ENCODE peak calls at places on chromosomes 2 and 18, in five cellular contexts. Q, X, Z, W and N are unnamed samples.

GRCh38 chr2:95531254-95531771 is 46.8 kb upstream of the TRIM43B start:
- ATAC-seq in W (no peak), X (no peak), Z (no peak), Q (peak), N (no peak)

GRCh38 chr2:134080759-134081158 is 173.1 kb upstream of the MGAT5 start:
- ATAC-seq in Q (no peak), W (no peak), X (no peak), Z (no peak), N (no peak)

GRCh38 chr2:73177645-73178255 is 24.6 kb upstream of the NOTO start:
- ATAC-seq in Q (peak), W (peak), X (no peak), Z (peak), N (peak)

GRCh38 chr2:172012688-172013358 is 13.1 kb downstream of the METAP1D start:
- ATAC-seq in W (no peak), X (peak), Z (peak), Q (peak), N (no peak)

GRCh38 chr18:50042611-50043010 is 152.3 kb downstream of the MYO5B start:
- ATAC-seq in W (no peak), Q (no peak), Z (no peak), X (no peak), N (no peak)

GRCh38 chr2:128514555-128514955 is 195.9 kb upstream of the HS6ST1 start:
- ATAC-seq in W (no peak), Z (no peak), Q (no peak), X (no peak), N (no peak)

GRCh38 chr2:79114797-79115494 is 5.3 kb upstream of the REG1A start:
- ATAC-seq in X (no peak), Z (no peak), W (no peak), Q (no peak), N (no peak)

GRCh38 chr2:100793220-100793619 is 26.7 kb upstream of the NPAS2 start:
- ATAC-seq in X (no peak), Z (peak), Q (no peak), W (no peak), N (no peak)

GRCh38 chr2:25306767-25307368 is 34.9 kb downstream of the DNMT3A start:
- ATAC-seq in W (peak), X (no peak), Z (no peak), Q (no peak), N (peak)

GRCh38 chr2:109455731-109456691 is 157.8 kb downstream of the SEPTIN10 start:
- ATAC-seq in Q (no peak), W (no peak), Z (peak), X (no peak), N (no peak)

GRCh38 chr2:74037379-74037860 is 52.7 kb downstream of the TET3 start:
- ATAC-seq in Z (no peak), W (peak), Q (peak), X (peak), N (peak)

GRCh38 chr2:239192975-239193374 is 207.8 kb downstream of the HDAC4 start:
- ATAC-seq in X (no peak), Q (no peak), W (no peak), Z (no peak), N (no peak)

GRCh38 chr2:96116879-96117533 is 635 bp upstream of the ADRA2B start:
- ATAC-seq in Z (peak), Q (peak), X (peak), W (peak), N (peak)

GRCh38 chr2:233919938-233920337 is 2.8 kb downstream of the TRPM8 start:
- ATAC-seq in Q (no peak), Z (no peak), W (no peak), X (no peak), N (no peak)

GRCh38 chr18:79123948-79124347 is 54.8 kb downstream of the ATP9B start:
- ATAC-seq in W (peak), Q (no peak), Z (no peak), X (no peak), N (no peak)

GRCh38 chr2:166127217-166128155 is at the start of gene SCN1A:
- ATAC-seq in X (peak), Q (peak), W (peak), Z (peak), N (no peak)

GRCh38 chr2:191811807-191812602 is 34.9 kb downstream of the CAVIN2 start:
- ATAC-seq in Q (peak), W (peak), Z (peak), X (peak), N (peak)

GRCh38 chr2:4679391-4679790 is 976.0 kb downstream of the DCDC2C start:
- ATAC-seq in Z (no peak), W (peak), X (no peak), Q (no peak), N (no peak)

GRCh38 chr18:46009158-46009866 is 42.2 kb upstream of the EPG5 start:
- ATAC-seq in X (no peak), Z (no peak), W (peak), Q (peak), N (peak)

GRCh38 chr2:157596992-157597681 is 31.5 kb downstream of the ACVR1C start:
- ATAC-seq in X (peak), Z (peak), W (peak), Q (peak), N (no peak)

GRCh38 chr2:126776255-126776654 is 120.3 kb downstream of the GYPC start:
- ATAC-seq in X (peak), Q (no peak), Z (peak), W (no peak), N (peak)

GRCh38 chr2:127003028-127003800 is 103.7 kb downstream of the BIN1 start:
- ATAC-seq in W (no peak), Z (peak), X (peak), Q (no peak), N (no peak)

GRCh38 chr18:23105581-23106219 is 29.6 kb upstream of the CABLES1 start:
- ATAC-seq in X (peak), Z (no peak), Q (no peak), W (no peak), N (no peak)

DNA sequence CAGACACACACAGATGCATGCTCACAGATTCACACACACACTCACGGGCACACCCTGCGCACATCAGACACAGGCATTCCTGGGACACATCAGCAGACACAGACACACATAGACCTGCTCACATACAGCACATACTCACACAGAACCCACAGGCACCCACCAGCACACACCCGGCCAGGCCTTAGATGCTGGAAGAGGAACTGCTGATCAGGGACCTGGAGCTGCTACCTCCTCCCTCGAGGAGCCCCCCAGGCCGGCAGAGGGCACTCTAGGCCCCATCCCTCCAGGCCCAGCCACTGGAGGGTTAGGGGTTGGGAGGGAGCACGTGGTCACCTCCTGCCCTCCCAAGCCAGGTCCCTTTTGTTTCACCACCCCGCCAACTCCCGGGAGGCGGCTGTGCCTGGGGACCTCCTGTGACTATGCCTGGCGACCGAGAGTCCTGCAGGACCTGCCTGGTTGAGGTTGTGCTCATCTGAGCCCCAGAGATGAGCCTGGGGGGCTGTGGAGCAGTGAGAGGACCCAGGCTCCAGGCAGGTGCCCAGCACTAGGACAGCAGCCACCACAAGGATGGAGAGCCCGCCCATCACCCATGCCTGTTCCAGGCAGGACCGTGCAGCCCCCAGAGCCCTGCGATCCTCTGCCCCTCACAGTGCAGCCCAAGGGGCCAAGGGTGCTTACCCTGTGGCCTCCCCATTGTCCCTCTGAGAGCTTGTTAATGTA is 21.0 kb upstream of the PTMA start:
- ATAC-seq in X (peak), Z (peak), Q (peak), W (peak), N (peak)
- H3K4me3 ChIP-seq in X (no peak), Z (peak), Q (peak), W (no peak), N (no peak)

DNA sequence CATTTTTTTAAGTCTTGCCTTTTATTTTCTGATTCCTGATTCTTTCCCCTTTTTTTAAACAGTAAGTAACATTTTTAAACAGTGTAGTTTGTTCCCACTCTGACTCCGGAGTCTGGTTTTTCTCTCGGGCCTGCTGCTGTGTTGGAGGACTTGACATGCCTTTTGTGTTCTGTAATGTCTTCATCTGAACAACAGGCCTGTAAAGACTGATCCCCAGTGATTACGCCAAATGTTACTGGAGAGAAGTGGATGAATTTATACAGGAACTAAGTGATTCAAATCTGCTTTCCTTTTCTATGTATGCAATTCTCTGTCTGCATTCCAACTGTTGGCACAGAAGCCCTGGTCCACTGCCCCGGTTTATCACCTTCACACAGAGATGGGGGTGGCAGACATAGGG is 54.3 kb upstream of the RMDN2 start:
- ATAC-seq in Z (no peak), Q (no peak), X (no peak), W (no peak), N (no peak)
- TF ChIP-seq EP300 in Z (no peak), Q (no peak), X (no peak), W (no peak), N (no peak)

GRCh38 chr18:58784601-58785137 is 80.0 kb upstream of the ZNF532 start:
- ATAC-seq in X (no peak), Z (no peak), W (no peak), Q (no peak), N (no peak)
- TF ChIP-seq POLR2AphosphoS5 in X (no peak), Z (no peak), W (no peak), Q (no peak), N (no peak)

GRCh38 chr18:62326646-62327348 is 1.7 kb downstream of the TNFRSF11A start:
- ATAC-seq in W (no peak), X (no peak), Z (no peak), Q (no peak), N (no peak)
- H3K4me3 ChIP-seq in W (no peak), X (no peak), Z (peak), Q (no peak), N (no peak)

DNA sequence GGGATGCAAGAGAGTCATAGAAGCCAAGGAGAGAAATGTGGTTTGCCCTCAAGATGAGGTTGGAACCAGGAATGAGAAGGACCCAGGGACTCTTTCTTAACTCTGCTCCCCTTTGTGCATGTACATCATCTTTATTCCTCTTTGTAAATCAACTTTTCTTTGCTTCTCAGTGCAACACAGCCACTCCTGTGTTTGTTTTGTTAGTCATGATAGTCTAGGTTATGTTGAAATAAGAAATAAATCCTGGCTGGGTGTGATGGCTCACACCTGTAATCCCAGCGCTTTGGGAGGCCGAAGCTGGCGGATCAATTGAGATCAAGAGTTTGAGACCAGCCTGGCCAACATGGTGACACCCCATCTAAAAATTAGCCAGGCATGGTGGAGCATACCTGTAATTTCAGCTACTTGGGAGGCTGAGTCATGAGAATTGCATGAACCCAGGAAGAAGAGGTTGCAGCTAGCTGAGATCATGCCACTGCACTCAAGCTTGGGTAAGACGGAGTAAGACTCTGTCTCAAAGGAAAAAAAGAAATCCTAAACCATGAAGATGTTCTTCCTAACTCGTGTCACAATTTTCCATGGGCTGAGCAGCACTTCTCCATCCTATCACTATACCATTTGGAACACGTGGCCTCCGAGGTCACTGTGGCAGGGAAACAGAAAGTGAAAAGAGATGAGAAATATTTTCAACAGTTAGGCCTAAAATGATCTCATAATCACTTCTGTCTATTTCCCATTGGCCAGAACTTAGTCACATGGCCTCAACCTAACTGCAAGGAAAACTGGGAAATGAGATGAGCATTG is 73.0 kb upstream of the TMEM17 start:
- ATAC-seq in X (no peak), Z (peak), Q (no peak), W (no peak), N (peak)
- TF ChIP-seq EP300 in X (no peak), Z (no peak), Q (no peak), W (no peak), N (no peak)

DNA sequence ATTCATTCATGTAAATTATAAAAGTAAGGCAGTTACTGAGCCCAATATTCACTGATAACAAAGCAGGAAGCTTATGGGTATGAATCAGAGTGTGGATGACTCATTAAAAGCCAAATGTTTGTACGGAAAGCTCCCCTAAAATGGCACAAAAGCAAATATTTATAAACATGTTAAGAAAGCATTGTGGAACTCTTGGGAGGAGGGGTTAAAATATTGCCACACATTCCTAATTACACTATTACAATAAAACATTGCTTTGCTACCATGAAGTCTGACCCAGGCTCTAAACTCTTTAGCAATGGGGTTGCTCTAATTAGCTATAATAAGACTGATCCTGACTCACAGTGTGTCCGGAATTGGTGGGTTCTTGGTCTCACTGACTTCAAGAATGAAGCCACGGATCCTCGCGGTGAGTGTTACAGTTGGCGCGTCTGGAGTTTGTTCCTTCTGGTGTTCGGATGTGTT is 110.9 kb downstream of the NAB1 start:
- ATAC-seq in X (no peak), W (peak), Z (peak), Q (no peak), N (no peak)
- TF ChIP-seq POLR2AphosphoS5 in X (no peak), W (no peak), Z (no peak), Q (no peak), N (no peak)

DNA sequence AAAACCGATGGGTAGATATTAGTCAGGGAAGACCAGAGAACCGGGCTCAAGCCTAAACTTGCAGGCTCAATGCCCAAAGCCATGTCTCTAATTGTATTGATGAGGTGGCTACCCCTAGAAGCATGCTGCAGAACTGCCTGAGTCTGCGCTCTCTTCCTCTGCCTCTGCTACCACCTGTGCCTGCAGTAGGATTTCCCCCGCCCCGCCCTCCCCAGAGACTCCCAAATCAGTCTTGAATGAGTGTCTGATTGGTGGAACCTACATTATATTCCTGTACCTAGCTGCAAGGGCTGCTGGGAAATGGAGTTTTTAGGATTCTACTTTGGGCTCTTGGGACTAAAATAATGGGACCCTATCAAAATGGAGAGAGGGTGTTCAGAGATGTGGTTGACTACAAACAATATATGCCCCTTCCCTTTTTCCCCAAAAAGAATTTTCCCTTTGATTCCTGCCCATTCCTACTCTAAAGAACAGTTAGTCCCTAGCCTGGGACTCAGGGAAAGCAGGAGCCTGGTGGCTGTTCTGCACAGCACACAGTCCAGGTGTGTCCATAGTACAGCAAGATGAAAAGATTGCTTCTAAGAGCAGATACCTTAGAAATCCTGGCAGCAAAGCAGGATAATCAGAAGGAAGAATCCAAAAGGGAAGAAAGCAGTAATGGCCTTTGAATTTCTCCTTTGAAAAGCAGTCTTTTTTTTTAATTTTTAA is 12.5 kb downstream of the GRP start:
- ATAC-seq in X (no peak), W (no peak), Z (no peak), Q (peak), N (no peak)
- H3K4me3 ChIP-seq in X (no peak), W (no peak), Z (no peak), Q (no peak), N (no peak)

DNA sequence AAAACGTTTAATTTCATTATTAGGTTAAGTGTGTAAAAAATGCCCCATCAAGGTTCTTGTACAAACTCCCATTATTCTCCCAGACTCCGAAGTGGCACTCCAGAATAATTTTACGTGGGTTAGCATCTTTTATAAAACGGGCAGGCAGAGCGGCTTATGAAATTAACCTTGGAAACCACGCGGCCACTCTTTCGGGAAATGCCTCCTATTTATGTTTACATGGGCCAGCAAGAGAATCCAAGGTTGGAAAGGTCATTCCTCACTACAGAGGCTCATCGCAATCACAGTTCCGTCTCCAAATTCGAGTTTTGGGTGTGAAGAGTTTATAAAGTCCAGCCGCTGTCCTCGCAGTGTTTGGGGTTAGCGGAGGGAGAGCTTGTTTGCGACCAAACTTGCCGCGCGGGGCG is 1.2 kb upstream of the IMPA2 start:
- ATAC-seq in X (no peak), Q (no peak), Z (no peak), W (no peak), N (no peak)
- TF ChIP-seq EP300 in X (no peak), Q (no peak), Z (no peak), W (no peak), N (no peak)

GRCh38 chr2:240374085-240374907 is 61.2 kb upstream of the GPC1 start:
- ATAC-seq in Z (no peak), W (peak), X (no peak), Q (no peak), N (peak)
- TF ChIP-seq POLR2AphosphoS5 in Z (no peak), W (peak), X (no peak), Q (no peak), N (peak)